ENCODE peak calls at places on chromosomes 1 and 21, in four cellular contexts. One of them, this sample, is unnamed.

GRCh38 chr1:22436948-22437347 is 14.7 kb upstream of the ZBTB40 start:
- DNase-seq in omental fat pad: no peak
- DNase-seq in left lung: no peak
- DNase-seq in fibroblast of lung: no peak
- DNase-seq in this sample: no peak

GRCh38 chr21:43371786-43372185 is 55.1 kb downstream of the SIK1 start:
- DNase-seq in left lung: no peak
- DNase-seq in fibroblast of lung: no peak
- DNase-seq in omental fat pad: no peak
- DNase-seq in this sample: no peak

GRCh38 chr1:101483982-101484381 is 247.2 kb downstream of the S1PR1 start:
- DNase-seq in fibroblast of lung: no peak
- DNase-seq in omental fat pad: no peak
- DNase-seq in left lung: no peak
- DNase-seq in this sample: no peak

GRCh38 chr1:86552376-86552775 is 5.5 kb downstream of the CLCA4 start:
- DNase-seq in omental fat pad: no peak
- DNase-seq in fibroblast of lung: no peak
- DNase-seq in left lung: no peak
- DNase-seq in this sample: no peak

GRCh38 chr1:229407206-229408026 is 26.5 kb downstream of the ACTA1 start:
- DNase-seq in fibroblast of lung: no peak
- DNase-seq in omental fat pad: no peak
- DNase-seq in left lung: no peak
- DNase-seq in this sample: no peak

GRCh38 chr1:92922378-92923035 is 38.8 kb downstream of the DIPK1A start:
- DNase-seq in omental fat pad: no peak
- DNase-seq in left lung: no peak
- DNase-seq in fibroblast of lung: peak; percentile 42
- DNase-seq in this sample: no peak

GRCh38 chr21:46255758-46256337 is 27.3 kb upstream of the LSS start:
- DNase-seq in fibroblast of lung: no peak
- DNase-seq in left lung: no peak
- DNase-seq in omental fat pad: no peak
- DNase-seq in this sample: no peak

GRCh38 chr21:38181101-38181500 is 75.7 kb upstream of the KCNJ15 start:
- DNase-seq in omental fat pad: no peak
- DNase-seq in left lung: no peak
- DNase-seq in fibroblast of lung: peak; percentile 11
- DNase-seq in this sample: no peak

GRCh38 chr1:226651732-226652105 is 87.4 kb downstream of the ITPKB start:
- DNase-seq in omental fat pad: no peak
- DNase-seq in fibroblast of lung: no peak
- DNase-seq in left lung: no peak
- DNase-seq in this sample: no peak

GRCh38 chr1:14338509-14338908 is 260.0 kb upstream of the KAZN start:
- DNase-seq in left lung: no peak
- DNase-seq in omental fat pad: no peak
- DNase-seq in fibroblast of lung: no peak
- DNase-seq in this sample: no peak

GRCh38 chr1:27519341-27520258 is 29.6 kb upstream of the WASF2 start:
- DNase-seq in left lung: no peak
- DNase-seq in fibroblast of lung: no peak
- DNase-seq in omental fat pad: no peak
- DNase-seq in this sample: no peak

GRCh38 chr1:96882096-96882495 is 160.5 kb downstream of the PTBP2 start:
- DNase-seq in fibroblast of lung: no peak
- DNase-seq in omental fat pad: no peak
- DNase-seq in left lung: no peak
- DNase-seq in this sample: no peak

GRCh38 chr1:155001688-155002474 is 721 bp upstream of the ZBTB7B start:
- DNase-seq in fibroblast of lung: peak; percentile 99
- DNase-seq in left lung: peak; percentile 100
- DNase-seq in omental fat pad: peak; percentile 97
- DNase-seq in this sample: peak; percentile 99

GRCh38 chr1:228994691-228995090 is 259.4 kb downstream of the RHOU start:
- DNase-seq in omental fat pad: no peak
- DNase-seq in fibroblast of lung: no peak
- DNase-seq in left lung: no peak
- DNase-seq in this sample: no peak

GRCh38 chr1:31620631-31621497 is 3.4 kb downstream of the HCRTR1 start:
- DNase-seq in fibroblast of lung: no peak
- DNase-seq in omental fat pad: no peak
- DNase-seq in left lung: no peak
- DNase-seq in this sample: no peak

GRCh38 chr1:34155851-34156250 is 9.2 kb downstream of the CSMD2 start:
- DNase-seq in omental fat pad: no peak
- DNase-seq in left lung: no peak
- DNase-seq in fibroblast of lung: no peak
- DNase-seq in this sample: no peak

GRCh38 chr21:42114646-42115045 is 43.5 kb downstream of the UMODL1 start:
- DNase-seq in left lung: no peak
- DNase-seq in omental fat pad: no peak
- DNase-seq in fibroblast of lung: no peak
- DNase-seq in this sample: no peak

GRCh38 chr1:109669246-109669948 is 1.5 kb downstream of the GSTM2 start:
- DNase-seq in left lung: no peak
- DNase-seq in fibroblast of lung: no peak
- DNase-seq in omental fat pad: no peak
- DNase-seq in this sample: no peak

GRCh38 chr1:115492880-115493279 is 148.9 kb upstream of the VANGL1 start:
- DNase-seq in omental fat pad: no peak
- DNase-seq in left lung: no peak
- DNase-seq in fibroblast of lung: no peak
- DNase-seq in this sample: peak; percentile 34

GRCh38 chr1:167455786-167456446 is 62.4 kb downstream of the CD247 start:
- DNase-seq in fibroblast of lung: peak; percentile 4
- DNase-seq in left lung: no peak
- DNase-seq in omental fat pad: no peak
- DNase-seq in this sample: no peak

GRCh38 chr1:112262301-112262700 is 133.7 kb upstream of the CTTNBP2NL start:
- DNase-seq in omental fat pad: no peak
- DNase-seq in fibroblast of lung: no peak
- DNase-seq in left lung: no peak
- DNase-seq in this sample: no peak

GRCh38 chr1:45974541-45975269 is 157.7 kb downstream of the PIK3R3 start:
- DNase-seq in fibroblast of lung: no peak
- DNase-seq in left lung: no peak
- DNase-seq in omental fat pad: no peak
- DNase-seq in this sample: no peak

GRCh38 chr1:51966559-51966958 is 23.9 kb downstream of the RAB3B start:
- DNase-seq in omental fat pad: no peak
- DNase-seq in left lung: no peak
- DNase-seq in fibroblast of lung: no peak
- DNase-seq in this sample: no peak

GRCh38 chr1:169722784-169723183 is 11.1 kb downstream of the SELE start:
- DNase-seq in omental fat pad: no peak
- DNase-seq in left lung: no peak
- DNase-seq in fibroblast of lung: no peak
- DNase-seq in this sample: no peak

GRCh38 chr1:29709711-29710169 is 473.4 kb downstream of the PTPRU start:
- DNase-seq in omental fat pad: no peak
- DNase-seq in left lung: no peak
- DNase-seq in fibroblast of lung: peak; percentile 49
- DNase-seq in this sample: no peak

GRCh38 chr1:151130837-151131586 is 15.4 kb downstream of the SEMA6C start:
- DNase-seq in fibroblast of lung: peak; percentile 88
- DNase-seq in omental fat pad: peak; percentile 70
- DNase-seq in left lung: peak; percentile 88
- DNase-seq in this sample: peak; percentile 86

GRCh38 chr1:156260896-156261295 is 13.0 kb upstream of the PAQR6 start:
- DNase-seq in omental fat pad: no peak
- DNase-seq in fibroblast of lung: no peak
- DNase-seq in left lung: no peak
- DNase-seq in this sample: no peak

GRCh38 chr1:240232548-240232947 is 140.9 kb downstream of the FMN2 start:
- DNase-seq in fibroblast of lung: peak; percentile 50
- DNase-seq in left lung: no peak
- DNase-seq in omental fat pad: no peak
- DNase-seq in this sample: no peak

DNA sequence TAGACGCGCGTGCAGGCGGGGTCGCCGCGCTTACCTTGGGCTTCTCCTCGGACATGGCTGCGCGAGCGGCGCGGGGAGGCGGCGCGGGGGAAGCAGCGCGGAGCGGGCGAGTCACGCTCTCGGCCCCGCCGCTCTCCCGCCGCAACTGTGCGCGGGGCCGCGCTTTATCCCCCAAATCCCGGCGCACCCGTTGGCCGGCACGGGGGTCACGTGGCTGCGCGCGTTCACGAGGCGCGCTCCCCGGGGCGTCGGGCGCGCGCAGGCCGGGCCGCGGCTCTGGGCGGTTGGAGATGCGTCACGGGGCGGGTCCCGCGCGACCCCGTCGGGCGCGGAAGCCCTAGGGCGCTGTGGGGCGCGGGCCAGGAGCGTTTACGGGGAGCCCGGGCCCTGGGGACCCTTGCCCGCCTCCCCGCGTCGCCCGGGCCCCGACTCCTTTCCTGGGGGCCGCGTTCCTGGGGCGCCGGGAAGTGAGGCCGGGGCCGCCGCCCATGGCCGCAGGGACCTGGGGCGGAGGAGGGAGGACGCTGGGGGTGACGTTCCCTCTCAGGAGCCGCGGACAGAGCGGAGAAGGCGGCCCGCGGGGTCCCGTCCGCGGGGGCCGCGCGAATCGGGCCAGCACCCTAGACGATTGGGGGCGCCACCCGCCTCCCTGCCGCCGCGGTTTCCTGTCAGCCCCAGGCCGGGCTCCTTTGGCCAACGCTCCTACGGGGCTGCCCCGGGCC is at the start of gene SUMO3:
- DNase-seq in fibroblast of lung: peak; percentile 79
- DNase-seq in left lung: peak; percentile 79
- DNase-seq in omental fat pad: peak; percentile 62
- DNase-seq in this sample: peak; percentile 93
- TF ChIP-seq CTCF in fibroblast of lung: no peak
- TF ChIP-seq CTCF in left lung: no peak
- TF ChIP-seq CTCF in omental fat pad: no peak
- TF ChIP-seq CTCF in this sample: no peak

GRCh38 chr1:246117066-246117791 is 389.9 kb downstream of the SMYD3 start:
- DNase-seq in omental fat pad: no peak
- DNase-seq in left lung: no peak
- DNase-seq in fibroblast of lung: peak; percentile 64
- DNase-seq in this sample: no peak
- TF ChIP-seq CTCF in omental fat pad: no peak
- TF ChIP-seq CTCF in left lung: peak; percentile 37
- TF ChIP-seq CTCF in fibroblast of lung: peak; percentile 65
- TF ChIP-seq CTCF in this sample: peak; percentile 70

GRCh38 chr1:236167578-236167977 is 25.2 kb downstream of the GPR137B start:
- DNase-seq in left lung: no peak
- DNase-seq in fibroblast of lung: no peak
- DNase-seq in omental fat pad: no peak
- DNase-seq in this sample: peak; percentile 42

GRCh38 chr1:236167154-236167553 is 24.8 kb downstream of the GPR137B start:
- DNase-seq in fibroblast of lung: no peak
- DNase-seq in left lung: no peak
- DNase-seq in omental fat pad: no peak
- DNase-seq in this sample: no peak

GRCh38 chr1:236172041-236172579 is 29.8 kb downstream of the GPR137B start:
- DNase-seq in omental fat pad: no peak
- DNase-seq in fibroblast of lung: no peak
- DNase-seq in left lung: no peak
- DNase-seq in this sample: no peak

GRCh38 chr1:236166041-236166440 is 23.7 kb downstream of the GPR137B start:
- DNase-seq in fibroblast of lung: no peak
- DNase-seq in omental fat pad: no peak
- DNase-seq in left lung: no peak
- DNase-seq in this sample: no peak

DNA sequence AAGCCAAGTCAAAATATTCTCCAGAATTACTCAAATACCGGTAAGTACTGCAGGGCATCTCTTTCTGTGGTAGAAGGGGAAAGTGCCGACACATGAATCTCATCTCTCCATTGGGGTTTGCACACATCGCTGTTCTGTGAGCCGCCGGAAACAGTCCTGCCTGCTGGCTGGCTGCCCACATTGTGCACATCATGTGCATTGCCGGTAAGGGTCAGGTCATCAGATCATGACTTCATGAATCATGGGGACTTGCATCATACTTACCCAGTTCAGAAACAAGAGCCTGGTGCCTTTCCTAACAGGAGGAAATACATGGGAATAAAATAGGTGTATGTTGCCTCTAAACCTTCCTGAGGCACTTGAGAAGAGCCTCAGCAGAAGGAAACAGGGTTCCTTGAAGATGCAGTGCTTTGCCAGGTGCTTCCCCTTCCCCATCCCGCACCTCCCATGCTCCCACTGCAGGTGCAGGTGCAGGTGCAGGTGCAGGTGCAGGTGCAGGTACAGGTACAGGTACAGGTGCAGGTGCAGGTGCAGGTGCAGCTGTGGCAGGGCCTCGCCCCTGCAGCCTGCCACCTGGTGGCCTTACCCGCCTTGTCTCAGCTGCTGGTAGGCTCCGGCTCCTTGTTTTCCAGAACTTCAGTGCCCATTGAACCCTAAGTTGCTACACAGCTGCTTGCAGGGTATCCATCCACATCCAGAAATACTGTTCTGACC is 26.5 kb downstream of the GPR137B start:
- DNase-seq in fibroblast of lung: peak; percentile 83
- DNase-seq in left lung: no peak
- DNase-seq in omental fat pad: peak; percentile 70
- DNase-seq in this sample: no peak
- TF ChIP-seq CTCF in fibroblast of lung: no peak
- TF ChIP-seq CTCF in left lung: no peak
- TF ChIP-seq CTCF in omental fat pad: no peak
- TF ChIP-seq CTCF in this sample: no peak

DNA sequence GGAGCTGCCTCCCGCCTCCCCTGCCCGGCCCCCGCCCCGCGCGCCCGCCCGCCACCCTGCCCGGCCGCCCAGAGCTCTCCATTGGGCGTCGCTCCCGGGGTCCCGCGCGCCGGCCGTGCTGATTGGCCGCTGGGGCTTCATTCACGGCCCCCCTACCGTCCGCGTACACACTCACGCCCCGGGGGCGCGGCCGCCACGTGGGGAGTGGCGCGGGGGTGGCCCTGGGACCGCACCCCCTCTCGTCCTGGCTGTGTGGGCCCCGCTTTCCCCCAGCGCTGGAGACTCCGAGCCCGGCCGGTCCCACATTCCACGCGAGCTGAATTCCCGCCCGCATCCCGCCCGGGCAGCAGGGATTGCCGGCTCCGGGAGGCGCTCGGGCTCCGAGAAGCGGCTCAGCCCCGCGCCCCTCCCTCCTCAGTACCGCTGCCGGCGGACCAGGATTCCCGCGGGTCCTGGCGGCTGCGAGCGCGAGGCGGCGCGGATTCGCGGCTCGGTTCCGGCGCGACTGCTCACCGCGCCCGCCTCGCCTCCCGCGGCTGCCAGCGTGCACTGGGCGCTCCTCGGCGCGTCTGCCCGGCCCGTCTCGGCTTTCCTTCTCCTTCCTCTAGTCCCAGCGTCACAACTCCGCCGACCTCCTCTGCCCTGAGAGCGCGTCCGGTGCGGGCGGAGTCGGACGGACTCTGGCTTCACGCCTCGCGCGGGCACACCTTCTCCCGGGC is 450 bp upstream of the POU3F1 start:
- DNase-seq in left lung: peak; percentile 80
- DNase-seq in fibroblast of lung: peak; percentile 62
- DNase-seq in omental fat pad: peak; percentile 63
- DNase-seq in this sample: peak; percentile 83
- TF ChIP-seq CTCF in left lung: no peak
- TF ChIP-seq CTCF in fibroblast of lung: no peak
- TF ChIP-seq CTCF in omental fat pad: no peak
- TF ChIP-seq CTCF in this sample: no peak

This sample was measured in type B pancreatic cell.